ENCODE peak calls at places on chromosomes 13 and 19, in four cellular contexts. I is GM18507, T is frontal cortex, N is Calu3. V is an unnamed sample.

GRCh38 chr13:46604226-46604968 is 51.4 kb downstream of the LRCH1 start:
- DNase-seq in I (no peak), T (no peak), N (no peak), V (no peak)

GRCh38 chr13:40961826-40962225 is 57.3 kb downstream of the ELF1 start:
- DNase-seq in I (no peak), T (no peak), N (no peak), V (no peak)

GRCh38 chr19:50480281-50481111 is 3.8 kb upstream of the GARIN5A start:
- DNase-seq in I (no peak), T (no peak), N (no peak), V (no peak)

GRCh38 chr13:45373116-45373606 is 32.2 kb upstream of the TPT1 start:
- DNase-seq in I (no peak), T (no peak), N (no peak), V (no peak)

GRCh38 chr13:102402292-102402691 is 444 bp upstream of the FGF14 start:
- DNase-seq in I (no peak), T (peak), N (no peak), V (peak)

GRCh38 chr13:51425410-51426042 is 27.3 kb downstream of the INTS6 start:
- DNase-seq in I (no peak), T (no peak), N (no peak), V (no peak)

GRCh38 chr13:111650626-111651025 is 330.2 kb downstream of the TEX29 start:
- DNase-seq in I (no peak), T (no peak), N (no peak), V (no peak)

GRCh38 chr19:50447053-50447452 is 14.4 kb downstream of the MYBPC2 start:
- DNase-seq in I (no peak), T (no peak), N (no peak), V (no peak)

GRCh38 chr13:94239135-94239534 is 240.3 kb downstream of the DCT start:
- DNase-seq in I (no peak), T (no peak), N (no peak), V (no peak)

GRCh38 chr13:75042809-75043208 is 439.2 kb downstream of the TBC1D4 start:
- DNase-seq in I (no peak), T (no peak), N (no peak), V (no peak)

GRCh38 chr19:38059897-38060296 is 152.9 kb downstream of the SIPA1L3 start:
- DNase-seq in I (no peak), T (no peak), N (no peak), V (no peak)

GRCh38 chr13:53341144-53341510 is 312.5 kb downstream of the OLFM4 start:
- DNase-seq in I (no peak), T (no peak), N (no peak), V (no peak)

GRCh38 chr13:100508996-100509395 is 79.6 kb downstream of the GGACT start:
- DNase-seq in I (no peak), T (no peak), N (no peak), V (no peak)

GRCh38 chr19:15161028-15161984 is 39.5 kb downstream of the NOTCH3 start:
- DNase-seq in I (peak), T (no peak), N (peak), V (no peak)

GRCh38 chr19:15432018-15432494 is 13.3 kb upstream of the AKAP8L start:
- DNase-seq in I (no peak), T (no peak), N (no peak), V (no peak)

GRCh38 chr19:703651-704446 is 4.9 kb upstream of the PALM start:
- DNase-seq in I (peak), T (peak), N (peak), V (no peak)